ENCODE peak calls at places on chromosomes 16 and 17, in five cellular contexts. One of them, this sample, is unnamed.

GRCh38 chr17:6047966-6048365 is 22.2 kb upstream of the WSCD1 start:
- DNase-seq in AG04449: peak
- DNase-seq in fibroblast of pulmonary artery: no peak
- DNase-seq in AG10803: peak
- DNase-seq in pancreas: no peak
- DNase-seq in this sample: no peak

GRCh38 chr16:25089346-25089745 is 22.2 kb upstream of the LCMT1 start:
- DNase-seq in pancreas: no peak
- DNase-seq in AG04449: no peak
- DNase-seq in AG10803: no peak
- DNase-seq in fibroblast of pulmonary artery: no peak
- DNase-seq in this sample: no peak

GRCh38 chr17:1920948-1921351 is 91.1 kb downstream of the RPA1 start:
- DNase-seq in pancreas: no peak
- DNase-seq in AG10803: no peak
- DNase-seq in AG04449: no peak
- DNase-seq in fibroblast of pulmonary artery: no peak
- DNase-seq in this sample: no peak

GRCh38 chr17:29585080-29585751 is 4.2 kb downstream of the GIT1 start:
- DNase-seq in AG10803: no peak
- DNase-seq in AG04449: no peak
- DNase-seq in pancreas: peak
- DNase-seq in fibroblast of pulmonary artery: peak
- DNase-seq in this sample: no peak

GRCh38 chr16:89811321-89811720 is 5.1 kb downstream of the FANCA start:
- DNase-seq in pancreas: no peak
- DNase-seq in fibroblast of pulmonary artery: no peak
- DNase-seq in AG04449: no peak
- DNase-seq in AG10803: no peak
- DNase-seq in this sample: no peak

GRCh38 chr17:70268383-70268782 is 99.1 kb downstream of the KCNJ2 start:
- DNase-seq in AG10803: no peak
- DNase-seq in fibroblast of pulmonary artery: no peak
- DNase-seq in AG04449: no peak
- DNase-seq in pancreas: no peak
- DNase-seq in this sample: no peak

GRCh38 chr16:83023011-83023410 is 396.2 kb downstream of the CDH13 start:
- DNase-seq in AG04449: no peak
- DNase-seq in fibroblast of pulmonary artery: no peak
- DNase-seq in AG10803: no peak
- DNase-seq in pancreas: no peak
- DNase-seq in this sample: no peak

GRCh38 chr16:86784267-86784626 is 205.9 kb downstream of the FOXL1 start:
- DNase-seq in AG10803: peak
- DNase-seq in pancreas: no peak
- DNase-seq in fibroblast of pulmonary artery: no peak
- DNase-seq in AG04449: no peak
- DNase-seq in this sample: no peak

GRCh38 chr16:86227801-86228200 is 282.5 kb upstream of the FOXF1 start:
- DNase-seq in pancreas: peak
- DNase-seq in fibroblast of pulmonary artery: no peak
- DNase-seq in AG10803: peak
- DNase-seq in AG04449: peak
- DNase-seq in this sample: no peak

DNA sequence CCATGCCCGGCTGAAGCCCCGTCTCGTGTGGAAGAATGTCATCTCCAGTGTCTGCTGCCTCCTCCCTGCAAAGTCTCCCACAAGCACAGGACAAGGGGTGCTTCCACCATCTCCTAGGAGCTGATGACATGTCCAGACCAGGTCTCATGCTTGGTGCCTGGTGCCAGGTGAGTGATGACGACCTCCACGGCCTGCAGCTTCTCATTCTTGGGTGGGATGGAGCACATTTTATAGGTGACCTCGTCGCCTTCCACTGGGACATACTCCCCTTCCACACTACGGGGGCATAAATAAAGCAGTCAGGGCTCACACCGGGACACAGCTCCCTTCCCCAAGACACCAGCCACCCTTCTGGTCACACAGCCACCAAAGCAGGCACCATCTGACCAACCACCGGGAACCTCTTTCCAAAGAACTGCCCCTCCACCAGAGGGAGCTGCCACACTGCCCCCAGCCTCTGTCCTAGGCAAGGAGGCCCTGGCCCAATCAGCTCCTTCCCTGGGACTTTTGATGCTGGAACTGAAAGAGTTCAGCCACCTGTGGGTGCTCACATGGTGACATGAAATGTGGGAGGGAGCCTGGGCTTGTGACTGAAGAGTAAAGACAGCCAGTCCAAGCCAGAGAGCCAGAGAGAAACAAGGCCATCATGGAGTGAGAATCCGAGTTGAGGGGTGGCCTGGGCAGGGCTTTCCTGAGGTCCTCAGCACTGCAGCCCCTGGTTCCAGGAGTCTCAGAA is 13.6 kb downstream of the CARHSP1 start:
- DNase-seq in AG10803: no peak
- DNase-seq in pancreas: peak
- DNase-seq in AG04449: no peak
- DNase-seq in fibroblast of pulmonary artery: no peak
- DNase-seq in this sample: no peak
- TF ChIP-seq CTCF in AG10803: no peak
- TF ChIP-seq CTCF in pancreas: no peak
- TF ChIP-seq CTCF in AG04449: no peak
- TF ChIP-seq CTCF in fibroblast of pulmonary artery: peak
- TF ChIP-seq CTCF in this sample: peak

DNA sequence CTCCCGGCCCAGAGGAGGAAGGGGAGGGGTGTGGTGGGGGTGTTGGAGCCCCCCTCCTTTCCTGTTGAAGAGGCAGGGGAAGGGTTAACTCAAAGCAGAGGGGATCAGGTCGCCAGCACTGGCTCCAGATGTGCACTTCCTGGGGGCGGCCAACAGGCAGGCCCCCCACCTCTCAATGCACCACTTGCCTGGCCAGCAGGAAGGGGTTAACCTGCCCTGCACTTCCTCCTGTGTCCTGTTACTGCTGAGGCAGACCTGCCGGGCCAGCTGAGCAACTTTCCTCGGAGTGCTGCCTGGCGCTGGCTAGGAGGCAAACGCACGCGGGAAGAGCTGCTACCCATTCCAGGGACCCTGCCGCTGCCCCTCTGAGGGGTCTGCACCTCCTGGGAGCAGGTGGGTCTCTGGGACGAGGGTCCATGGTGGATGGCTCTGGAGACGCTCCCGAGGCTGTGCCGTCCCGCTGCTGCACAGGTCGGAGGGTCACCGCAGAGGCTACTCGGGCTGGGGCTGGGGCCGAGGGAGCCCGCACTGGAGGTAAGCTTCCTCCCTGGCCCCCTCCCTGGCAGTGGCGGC is at the start of gene EPN3:
- DNase-seq in pancreas: peak
- DNase-seq in AG04449: no peak
- DNase-seq in AG10803: no peak
- DNase-seq in fibroblast of pulmonary artery: no peak
- DNase-seq in this sample: no peak
- TF ChIP-seq CTCF in pancreas: no peak
- TF ChIP-seq CTCF in AG04449: no peak
- TF ChIP-seq CTCF in AG10803: no peak
- TF ChIP-seq CTCF in fibroblast of pulmonary artery: no peak
- TF ChIP-seq CTCF in this sample: no peak

DNA sequence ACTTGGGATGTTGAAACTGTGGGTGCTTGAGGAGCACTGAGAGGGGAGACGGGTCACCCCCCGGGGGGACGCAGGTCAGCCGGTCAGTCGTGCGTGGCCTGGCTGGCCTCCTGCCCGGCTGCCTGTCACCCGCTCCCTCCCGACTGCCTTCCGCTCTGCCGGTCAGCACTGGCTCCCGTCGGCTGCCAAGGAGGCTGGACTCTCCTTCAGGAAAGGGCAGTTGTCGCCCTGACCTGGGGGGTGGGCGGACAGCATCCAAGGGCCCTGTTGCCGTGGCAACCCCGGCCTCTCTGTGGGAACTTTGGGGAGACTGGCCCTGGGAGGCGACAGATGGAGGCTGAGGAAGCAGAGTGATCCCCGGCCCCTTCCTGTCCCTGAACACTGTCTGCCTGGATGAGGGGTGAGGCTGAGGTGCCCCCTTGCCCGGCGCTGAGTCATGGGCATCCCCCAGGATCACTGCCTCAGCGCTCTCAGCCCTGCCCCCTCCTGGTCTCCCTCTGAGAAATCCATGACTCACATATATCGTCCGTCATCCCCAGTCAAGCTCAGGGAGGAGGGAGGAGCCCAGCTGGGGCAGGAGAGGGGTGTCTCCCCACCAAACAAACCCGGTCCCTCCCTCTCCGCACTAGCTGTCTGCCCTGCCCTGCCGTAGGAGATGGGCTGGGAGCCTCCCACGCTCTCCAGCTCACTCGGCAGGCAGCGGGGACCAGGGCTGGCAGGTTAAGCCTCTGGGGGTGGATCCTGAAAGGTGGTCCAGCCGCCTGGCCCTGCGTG is at the start of gene ADGRG1:
- DNase-seq in AG04449: peak
- DNase-seq in pancreas: peak
- DNase-seq in AG10803: peak
- DNase-seq in fibroblast of pulmonary artery: peak
- DNase-seq in this sample: peak
- TF ChIP-seq CTCF in AG04449: peak
- TF ChIP-seq CTCF in pancreas: no peak
- TF ChIP-seq CTCF in AG10803: peak
- TF ChIP-seq CTCF in fibroblast of pulmonary artery: no peak
- TF ChIP-seq CTCF in this sample: no peak

GRCh38 chr16:74226361-74226979 is 70.1 kb upstream of the PSMD7 start:
- DNase-seq in pancreas: no peak
- DNase-seq in AG10803: peak
- DNase-seq in fibroblast of pulmonary artery: peak
- DNase-seq in AG04449: no peak
- DNase-seq in this sample: peak
- TF ChIP-seq CTCF in pancreas: no peak
- TF ChIP-seq CTCF in AG10803: peak
- TF ChIP-seq CTCF in fibroblast of pulmonary artery: peak
- TF ChIP-seq CTCF in AG04449: peak
- TF ChIP-seq CTCF in this sample: peak

GRCh38 chr17:46193246-46193625 is at the start of gene KANSL1:
- DNase-seq in pancreas: peak
- DNase-seq in AG04449: peak
- DNase-seq in AG10803: peak
- DNase-seq in fibroblast of pulmonary artery: peak
- DNase-seq in this sample: peak
- TF ChIP-seq CTCF in pancreas: no peak
- TF ChIP-seq CTCF in AG04449: peak
- TF ChIP-seq CTCF in AG10803: peak
- TF ChIP-seq CTCF in fibroblast of pulmonary artery: peak
- TF ChIP-seq CTCF in this sample: peak

GRCh38 chr16:84925092-84925772 is 86.1 kb downstream of the ZDHHC7 start:
- DNase-seq in pancreas: peak
- DNase-seq in AG10803: peak
- DNase-seq in fibroblast of pulmonary artery: no peak
- DNase-seq in AG04449: no peak
- DNase-seq in this sample: peak
- TF ChIP-seq CTCF in pancreas: peak
- TF ChIP-seq CTCF in AG10803: peak
- TF ChIP-seq CTCF in fibroblast of pulmonary artery: peak
- TF ChIP-seq CTCF in AG04449: peak
- TF ChIP-seq CTCF in this sample: peak

DNA sequence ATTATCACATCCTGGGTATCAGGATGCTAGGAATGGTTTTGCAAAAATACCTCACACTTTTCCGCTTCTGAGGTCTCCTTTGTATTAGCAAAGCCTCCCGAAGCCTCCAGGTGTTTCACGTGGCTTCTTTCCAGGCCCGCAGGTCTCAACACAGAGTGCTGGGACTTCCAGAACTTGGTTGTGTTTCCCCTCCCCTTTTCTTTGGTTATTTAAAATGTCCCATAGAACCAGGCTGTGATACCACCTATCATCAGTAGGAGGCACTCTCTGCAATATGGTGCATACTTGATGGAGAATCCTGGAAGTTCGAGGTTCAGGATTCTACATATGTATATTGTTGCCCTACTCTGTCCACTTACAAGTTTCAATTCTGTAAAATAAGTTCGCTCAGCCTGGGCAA is 28.8 kb downstream of the ATP2C2 start:
- DNase-seq in pancreas: no peak
- DNase-seq in AG04449: no peak
- DNase-seq in fibroblast of pulmonary artery: no peak
- DNase-seq in AG10803: no peak
- DNase-seq in this sample: no peak
- TF ChIP-seq CTCF in pancreas: no peak
- TF ChIP-seq CTCF in AG04449: no peak
- TF ChIP-seq CTCF in fibroblast of pulmonary artery: peak
- TF ChIP-seq CTCF in AG10803: peak
- TF ChIP-seq CTCF in this sample: peak